ENCODE peak calls at places on chromosomes 3 and 15, in nine cellular contexts. N is T-cell; X is nephron progenitor cell; S is GM04504; W is lower leg skin; K is lung microvascular endothelial cell; C is left colon; H is retina; F is stimulated activated naive CD4-positive, alpha-beta T cell. E is an unnamed sample.

GRCh38 chr3:46853441-46854410 is 9.5 kb downstream of the MYL3 start:
- DNase-seq in S (no peak), W (peak), K (no peak), X (no peak), F (no peak), H (no peak), N (no peak), C (no peak), E (no peak)

GRCh38 chr15:67433495-67434099 is 87.3 kb upstream of the C15orf61 start:
- DNase-seq in S (no peak), K (peak), C (peak), H (peak), W (peak), X (peak), F (no peak), N (no peak), E (no peak)

GRCh38 chr3:147400111-147400510 is 6.2 kb downstream of the ZIC4 start:
- DNase-seq in X (no peak), W (no peak), H (no peak), F (no peak), K (no peak), N (no peak), S (no peak), C (no peak), E (no peak)

GRCh38 chr3:51340311-51340829 is 44.7 kb upstream of the MANF start:
- DNase-seq in K (peak), N (no peak), X (no peak), H (no peak), S (peak), W (no peak), F (no peak), C (no peak), E (no peak)

GRCh38 chr3:155504682-155505081 is 211.2 kb upstream of the STRIT1 start:
- DNase-seq in N (no peak), S (no peak), K (no peak), X (no peak), W (no peak), F (no peak), H (no peak), C (no peak), E (no peak)

GRCh38 chr3:172256101-172256687 is 192.1 kb downstream of the GHSR start:
- DNase-seq in F (no peak), W (no peak), H (no peak), S (peak), N (no peak), X (no peak), K (no peak), C (no peak), E (no peak)

GRCh38 chr3:126060613-126061145 is 23.2 kb downstream of the SLC41A3 start:
- DNase-seq in S (no peak), C (no peak), X (no peak), N (no peak), W (peak), F (no peak), K (no peak), H (no peak), E (no peak)

GRCh38 chr3:126965526-126966080 is 17.3 kb upstream of the PLXNA1 start:
- DNase-seq in F (no peak), C (no peak), W (peak), N (no peak), H (no peak), X (no peak), K (no peak), S (no peak), E (no peak)

GRCh38 chr3:121941592-121941991 is 47.4 kb downstream of the SLC15A2 start:
- DNase-seq in F (no peak), H (no peak), W (no peak), N (no peak), K (no peak), C (no peak), S (no peak), X (no peak), E (no peak)

GRCh38 chr3:54056521-54056920 is 65.8 kb upstream of the CACNA2D3 start:
- DNase-seq in H (no peak), K (no peak), N (no peak), S (no peak), F (no peak), X (no peak), W (no peak), C (no peak), E (no peak)

GRCh38 chr3:196219194-196219969 is 3.0 kb downstream of the SLC51A start:
- DNase-seq in F (peak), X (no peak), H (no peak), K (peak), N (peak), W (no peak), C (peak), S (peak), E (peak)

GRCh38 chr3:165212580-165212979 is 16.4 kb upstream of the SLITRK3 start:
- DNase-seq in W (no peak), K (no peak), F (no peak), N (no peak), C (no peak), H (no peak), X (no peak), S (no peak), E (no peak)

GRCh38 chr3:133112666-133113065 is 74.5 kb downstream of the TMEM108 start:
- DNase-seq in H (no peak), C (no peak), F (no peak), S (no peak), K (no peak), N (no peak), W (no peak), X (no peak), E (no peak)

GRCh38 chr3:113533534-113533892 is 1.2 kb downstream of the SIDT1 start:
- DNase-seq in S (no peak), X (no peak), F (peak), W (no peak), H (no peak), K (peak), N (peak), C (no peak), E (peak)

GRCh38 chr15:38377547-38378161 is 76.3 kb upstream of the FAM98B start:
- DNase-seq in S (no peak), K (no peak), W (no peak), F (no peak), H (no peak), X (no peak), N (no peak), C (no peak), E (no peak)

GRCh38 chr3:169841171-169841570 is 28.5 kb upstream of the LRRC34 start:
- DNase-seq in C (no peak), S (no peak), N (no peak), W (no peak), F (no peak), H (no peak), K (no peak), X (no peak), E (no peak)

GRCh38 chr3:40476478-40477470 is at the start of gene ZNF619:
- DNase-seq in X (peak), K (peak), C (peak), N (peak), S (peak), F (peak), W (peak), H (peak), E (peak)

GRCh38 chr15:43285609-43286037 is 18.9 kb upstream of the TGM5 start:
- DNase-seq in C (peak), W (no peak), N (peak), F (peak), H (peak), X (peak), S (peak), K (peak), E (peak)

GRCh38 chr3:43024183-43024865 is 45.2 kb downstream of the GASK1A start:
- DNase-seq in X (no peak), F (peak), W (peak), C (no peak), N (peak), K (no peak), H (no peak), S (no peak), E (peak)

GRCh38 chr3:30355622-30356021 is 250.8 kb upstream of the TGFBR2 start:
- DNase-seq in X (no peak), S (no peak), F (no peak), W (no peak), H (no peak), N (no peak), K (no peak), C (no peak), E (no peak)

GRCh38 chr3:138003069-138003468 is 6.9 kb upstream of the CLDN18 start:
- DNase-seq in S (no peak), W (no peak), N (no peak), H (no peak), F (no peak), C (no peak), X (no peak), K (no peak), E (no peak)

GRCh38 chr15:66766282-66767228 is 64.5 kb downstream of the SMAD6 start:
- DNase-seq in S (no peak), N (no peak), X (no peak), H (no peak), C (no peak), W (no peak), K (no peak), F (no peak), E (no peak)

GRCh38 chr3:23202203-23202920 is 765 bp upstream of the UBE2E2 start:
- DNase-seq in K (no peak), H (peak), F (no peak), N (no peak), S (no peak), C (peak), X (no peak), W (peak), E (no peak)

GRCh38 chr3:6962796-6963195 is 101.9 kb downstream of the GRM7 start:
- DNase-seq in X (no peak), H (no peak), S (no peak), C (no peak), K (no peak), F (no peak), N (no peak), W (no peak), E (no peak)

GRCh38 chr3:187519428-187519890 is 150.7 kb downstream of the SST start:
- DNase-seq in N (no peak), F (no peak), S (no peak), H (no peak), C (no peak), X (no peak), W (no peak), K (no peak), E (no peak)

GRCh38 chr3:184874709-184875644 is 63.0 kb downstream of the VPS8 start:
- DNase-seq in S (peak), X (peak), F (no peak), C (no peak), K (peak), W (no peak), H (peak), N (no peak), E (no peak)

GRCh38 chr3:37237252-37237651 is 62.9 kb upstream of the LRRFIP2 start:
- DNase-seq in C (no peak), S (no peak), F (no peak), X (no peak), N (no peak), W (no peak), K (no peak), H (no peak), E (no peak)

GRCh38 chr3:11709782-11710181 is 66.1 kb upstream of the VGLL4 start:
- DNase-seq in K (no peak), W (no peak), F (no peak), N (no peak), C (no peak), X (no peak), S (no peak), H (no peak), E (no peak)

GRCh38 chr15:53034767-53035245 is 244.7 kb upstream of the ONECUT1 start:
- DNase-seq in S (no peak), K (no peak), C (no peak), X (no peak), N (no peak), H (no peak), W (no peak), F (no peak), E (no peak)

GRCh38 chr15:96270581-96271172 is 59.8 kb upstream of the NR2F2 start:
- DNase-seq in S (no peak), F (no peak), K (no peak), C (no peak), X (no peak), N (no peak), H (no peak), W (no peak), E (no peak)

GRCh38 chr3:149186726-149187125 is 34.9 kb downstream of the CP start:
- DNase-seq in X (no peak), K (no peak), W (no peak), N (no peak), F (no peak), S (no peak), H (no peak), C (no peak), E (no peak)

GRCh38 chr3:113908133-113908532 is 39.7 kb upstream of the ZDHHC23 start:
- DNase-seq in N (no peak), X (no peak), W (no peak), F (no peak), S (no peak), H (no peak), C (no peak), K (no peak), E (no peak)

GRCh38 chr15:71678191-71678590 is 132.2 kb upstream of the NR2E3 start:
- DNase-seq in W (no peak), N (no peak), S (no peak), H (no peak), K (no peak), C (no peak), X (no peak), F (no peak), E (no peak)

E was measured in effector CD8-positive, alpha-beta T cell.